ENCODE peak calls at places on chromosomes 5 and 9, in eight cellular contexts. N is mesendoderm, S is OCI-LY7, Q is spleen, W is lung, O is gastrocnemius medialis, R is aorta, B is neuronal stem cell. J is an unnamed sample. For H3K36me3, the result is how much of the 10 kb centered on the place peaks cover.

GRCh38 chr9:33489070-33489469 is 15.3 kb upstream of the NOL6 start:
- DNase-seq in B (no peak), N (no peak), Q (no peak), W (no peak), R (no peak), O (no peak), S (no peak), J (no peak)

GRCh38 chr9:1804128-1804865 is 210.8 kb upstream of the SMARCA2 start:
- DNase-seq in W (no peak), S (no peak), O (no peak), B (no peak), Q (no peak), R (no peak), N (peak), J (no peak)

GRCh38 chr5:95216136-95216955 is 68.5 kb downstream of the MCTP1 start:
- DNase-seq in Q (no peak), R (no peak), S (no peak), O (no peak), W (no peak), B (no peak), N (no peak), J (no peak)

GRCh38 chr5:173341911-173342535 is 13.8 kb upstream of the STC2 start:
- DNase-seq in S (no peak), R (no peak), B (no peak), Q (no peak), N (no peak), O (no peak), W (no peak), J (no peak)

GRCh38 chr9:91407580-91408275 is 15.9 kb downstream of the NFIL3 start:
- DNase-seq in O (peak), S (no peak), N (no peak), Q (no peak), B (no peak), W (no peak), R (no peak), J (no peak)

GRCh38 chr5:61649971-61650370 is 317.9 kb downstream of the ZSWIM6 start:
- DNase-seq in W (no peak), B (no peak), R (no peak), N (no peak), O (no peak), S (no peak), Q (no peak), J (no peak)

GRCh38 chr9:86804011-86804410 is 143.3 kb downstream of the GAS1 start:
- DNase-seq in W (no peak), S (no peak), N (no peak), B (no peak), R (no peak), O (no peak), Q (no peak), J (no peak)

GRCh38 chr5:111810087-111810486 is 53.1 kb upstream of the NREP start:
- DNase-seq in W (no peak), S (no peak), O (no peak), B (no peak), Q (no peak), N (no peak), R (no peak), J (no peak)

GRCh38 chr9:132990781-132991180 is 12.3 kb downstream of the GFI1B start:
- DNase-seq in N (no peak), Q (no peak), B (no peak), W (no peak), O (no peak), R (no peak), S (no peak), J (no peak)

GRCh38 chr9:125630436-125630835 is 76.6 kb downstream of the MAPKAP1 start:
- DNase-seq in B (no peak), S (no peak), W (no peak), Q (no peak), N (no peak), O (no peak), R (no peak), J (no peak)

GRCh38 chr5:132093310-132093709 is 19.7 kb downstream of the CSF2 start:
- DNase-seq in O (no peak), R (no peak), B (no peak), S (no peak), Q (no peak), N (no peak), W (no peak), J (no peak)

GRCh38 chr5:173451031-173451430 is 122.8 kb upstream of the STC2 start:
- DNase-seq in Q (no peak), S (peak), R (no peak), O (peak), N (peak), B (no peak), W (no peak), J (peak)

GRCh38 chr9:129692534-129692933 is 27.1 kb downstream of the PRRX2 start:
- DNase-seq in S (no peak), Q (no peak), O (no peak), R (no peak), W (no peak), B (no peak), N (no peak), J (no peak)

GRCh38 chr9:37989632-37990155 is 79.3 kb downstream of the SHB start:
- DNase-seq in W (no peak), N (no peak), Q (no peak), R (no peak), B (no peak), S (no peak), O (no peak), J (no peak)

GRCh38 chr9:32278991-32279390 is 105.5 kb upstream of the ACO1 start:
- DNase-seq in Q (no peak), W (no peak), O (no peak), N (no peak), S (no peak), R (no peak), B (no peak), J (no peak)

GRCh38 chr5:76406567-76407155 is 3.6 kb downstream of the IQGAP2 start:
- DNase-seq in W (no peak), R (no peak), S (no peak), N (peak), Q (no peak), O (no peak), B (no peak), J (no peak)

GRCh38 chr9:89943309-89943708 is 338.5 kb downstream of the GADD45G start:
- DNase-seq in O (no peak), N (no peak), B (no peak), Q (no peak), S (no peak), R (no peak), W (no peak), J (no peak)

GRCh38 chr9:71819115-71819739 is 50.9 kb upstream of the CEMIP2 start:
- DNase-seq in O (no peak), S (peak), W (no peak), N (no peak), B (peak), R (no peak), Q (no peak), J (peak)

GRCh38 chr9:98654247-98654646 is 54.5 kb downstream of the GABBR2 start:
- DNase-seq in B (no peak), S (no peak), N (no peak), O (no peak), W (no peak), R (no peak), Q (no peak), J (no peak)

GRCh38 chr5:34526682-34527305 is 129.3 kb upstream of the RAI14 start:
- DNase-seq in W (no peak), N (no peak), R (no peak), B (no peak), Q (no peak), O (no peak), S (no peak), J (no peak)

GRCh38 chr9:130268521-130269131 is 3.1 kb downstream of the HMCN2 start:
- DNase-seq in S (no peak), N (peak), W (no peak), R (no peak), B (no peak), Q (peak), O (no peak), J (no peak)

DNA sequence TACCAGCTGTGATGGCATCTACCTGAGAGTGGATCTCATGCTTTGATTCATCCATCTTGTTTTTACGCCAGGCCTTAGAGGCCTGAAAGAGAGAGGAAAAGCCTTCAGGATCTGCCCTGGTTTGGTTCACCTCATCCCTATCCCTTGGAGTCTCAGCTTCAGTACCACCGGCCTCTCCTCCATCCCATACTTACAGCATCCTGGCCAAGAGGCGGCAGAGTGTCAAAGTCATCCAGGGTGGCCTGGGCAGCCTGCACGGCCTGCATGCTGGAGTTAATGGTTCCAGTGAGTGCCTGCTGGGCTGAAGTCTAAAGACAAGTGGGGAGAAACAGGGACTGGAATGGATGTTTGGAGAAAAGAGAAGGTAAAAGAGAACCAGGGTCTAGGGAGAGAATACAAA is 12.4 kb downstream of the TLN1 start:
- DNase-seq in B (no peak), O (no peak), Q (no peak), R (peak), W (no peak), N (no peak), S (no peak), J (no peak)
- H3K36me3 ChIP-seq in B (half or more), O (half or more), Q (half or more), R (half or more), W (half or more), N (half or more), S (half or more), J (under half)

GRCh38 chr5:159181152-159181551 is 28.2 kb downstream of the RNF145 start:
- DNase-seq in B (no peak), R (no peak), S (no peak), W (no peak), N (peak), O (no peak), Q (no peak), J (no peak)
- H3K36me3 ChIP-seq in B (half or more), R (under half), S (half or more), W (under half), N (under half), O (under half), Q (under half), J (under half)

GRCh38 chr9:134040831-134041648 is 15.8 kb downstream of the BRD3OS start:
- DNase-seq in Q (no peak), R (peak), S (no peak), O (no peak), W (no peak), B (no peak), N (no peak), J (no peak)

GRCh38 chr9:134039386-134040175 is 14.3 kb downstream of the BRD3OS start:
- DNase-seq in N (no peak), R (peak), B (no peak), S (no peak), W (no peak), O (no peak), Q (peak), J (no peak)

GRCh38 chr9:134041649-134041962 is 16.3 kb downstream of the BRD3OS start:
- DNase-seq in O (no peak), R (peak), S (no peak), W (no peak), B (no peak), Q (no peak), N (no peak), J (no peak)

GRCh38 chr9:134043531-134043988 is 18.3 kb downstream of the BRD3OS start:
- DNase-seq in S (no peak), B (no peak), O (no peak), Q (no peak), R (no peak), W (no peak), N (no peak), J (no peak)

DNA sequence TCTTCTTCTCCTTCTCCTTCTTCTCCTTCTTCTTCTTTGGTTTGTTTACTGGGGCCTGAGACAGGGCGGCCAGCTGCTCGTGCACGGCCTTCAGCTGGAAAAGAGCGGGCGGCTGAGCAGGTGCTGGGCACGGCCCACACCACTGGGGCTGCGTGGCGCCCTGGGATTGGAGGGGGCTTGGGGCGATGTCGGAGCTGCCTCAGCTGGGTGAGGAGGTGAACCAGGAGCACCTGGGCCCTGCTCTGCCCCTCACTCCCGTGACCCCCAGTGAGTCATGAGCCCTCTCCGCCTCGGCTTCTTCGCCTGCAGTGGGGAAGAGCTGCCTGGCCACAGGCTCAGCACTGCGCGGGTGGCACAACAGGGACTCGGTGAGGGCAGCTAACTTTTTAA is 14.9 kb downstream of the BRD3OS start:
- DNase-seq in S (no peak), R (peak), W (no peak), Q (peak), O (no peak), B (no peak), N (no peak), J (no peak)
- H3K36me3 ChIP-seq in S (under half), R (under half), W (under half), Q (half or more), O (half or more), B (half or more), N (under half), J (under half)

DNA sequence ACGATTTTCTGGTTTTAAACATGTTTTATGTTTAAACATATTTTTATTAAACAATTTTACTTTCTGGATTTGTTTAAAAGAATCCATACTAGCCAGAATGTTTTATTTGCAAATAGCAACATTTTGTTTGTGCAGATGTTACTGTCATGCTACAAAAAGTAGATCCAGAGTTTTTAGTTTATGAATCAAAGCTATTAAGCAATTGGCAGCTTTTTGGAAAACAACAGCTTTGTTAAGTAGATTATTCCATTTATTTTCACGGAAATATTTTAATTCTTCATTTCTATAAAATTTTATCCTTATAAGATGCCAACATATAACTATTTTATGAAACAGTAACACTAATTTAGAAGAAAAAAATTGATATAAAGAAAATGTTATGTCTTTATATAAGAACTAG is 60.9 kb downstream of the DROSHA start:
- DNase-seq in W (no peak), O (no peak), Q (no peak), S (no peak), R (no peak), N (no peak), B (no peak), J (no peak)
- H3K36me3 ChIP-seq in W (under half), O (under half), Q (under half), S (half or more), R (under half), N (under half), B (half or more), J (under half)

DNA sequence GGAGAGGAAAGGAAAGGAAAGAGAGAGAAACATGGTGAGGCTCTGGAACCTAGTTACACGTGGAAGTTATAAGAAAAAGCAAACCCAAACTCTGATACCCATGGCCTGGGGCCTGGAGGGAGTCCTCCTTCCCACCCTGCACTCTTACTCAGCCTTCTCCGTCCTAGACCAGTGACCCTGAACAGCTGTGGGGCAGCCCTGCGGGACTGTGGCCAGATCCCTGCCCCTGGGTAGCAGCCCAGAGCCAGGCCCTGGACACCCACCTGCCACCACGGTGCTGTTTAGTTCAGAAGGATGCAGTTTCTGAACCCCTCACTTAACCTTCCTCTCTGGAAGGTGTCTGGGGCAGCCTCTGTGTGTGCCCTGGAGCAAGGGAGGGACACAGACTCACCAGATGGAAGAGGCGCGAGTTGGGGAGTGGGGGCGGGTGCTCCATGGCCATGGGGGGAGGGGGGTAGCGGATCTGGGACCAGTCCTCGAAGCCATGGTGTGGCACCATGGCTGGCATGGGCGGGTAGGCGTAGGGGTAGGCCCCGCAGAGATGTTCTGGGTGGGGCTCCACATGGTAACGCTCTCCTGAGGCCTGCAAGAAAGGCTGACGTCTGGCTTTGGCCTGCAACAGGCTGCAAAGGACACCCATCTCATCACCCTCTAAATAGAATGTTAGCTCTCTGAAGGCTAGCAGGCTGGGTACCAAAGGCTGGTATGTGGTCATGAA is 13.0 kb downstream of the GPX3 start:
- DNase-seq in R (no peak), S (no peak), N (no peak), W (no peak), Q (no peak), O (peak), B (no peak), J (no peak)
- H3K36me3 ChIP-seq in R (under half), S (half or more), N (under half), W (under half), Q (half or more), O (half or more), B (half or more), J (under half)

J was measured in testis.